ENCODE peak calls at places on chromosomes 7 and 10, in six cellular contexts. F, P, N, L, H and I are unnamed samples.

GRCh38 chr7:134691820-134692705 is 45.4 kb downstream of the BPGM start:
- DNase-seq in F (no peak), P (peak), N (no peak), L (no peak), H (peak), I (peak)

GRCh38 chr7:151010307-151011096 is 13.8 kb downstream of the ATG9B start:
- DNase-seq in F (no peak), P (no peak), N (no peak), L (no peak), H (peak), I (no peak)

GRCh38 chr10:966466-967235 is 21.6 kb upstream of the GTPBP4 start:
- DNase-seq in F (no peak), P (no peak), N (no peak), L (no peak), H (no peak), I (no peak)

GRCh38 chr7:18693401-18693800 is 197.9 kb downstream of the HDAC9 start:
- DNase-seq in F (no peak), P (peak), N (peak), L (no peak), H (peak), I (peak)

GRCh38 chr7:131196808-131197207 is 130.9 kb upstream of the MKLN1 start:
- DNase-seq in F (no peak), P (peak), N (no peak), L (no peak), H (peak), I (peak)

GRCh38 chr7:36310897-36311296 is 78.8 kb upstream of the ANLN start:
- DNase-seq in F (no peak), P (no peak), N (no peak), L (no peak), H (no peak), I (no peak)

GRCh38 chr10:27746364-27747095 is 911 bp upstream of the MKX start:
- DNase-seq in F (no peak), P (no peak), N (no peak), L (no peak), H (no peak), I (peak)

GRCh38 chr7:55420535-55420934 is 55.4 kb downstream of the LANCL2 start:
- DNase-seq in F (no peak), P (peak), N (no peak), L (no peak), H (peak), I (no peak)

GRCh38 chr7:23467731-23468720 is 2.3 kb downstream of the IGF2BP3 start:
- DNase-seq in F (no peak), P (peak), N (no peak), L (no peak), H (peak), I (peak)

GRCh38 chr7:28329616-28330373 is 82.5 kb upstream of the CREB5 start:
- DNase-seq in F (no peak), P (no peak), N (no peak), L (no peak), H (no peak), I (no peak)

GRCh38 chr7:148697950-148698396 is 730 bp upstream of the CUL1 start:
- DNase-seq in F (no peak), P (no peak), N (no peak), L (peak), H (peak), I (no peak)

GRCh38 chr7:19772858-19773337 is 519 bp downstream of the TMEM196 start:
- DNase-seq in F (no peak), P (peak), N (peak), L (peak), H (peak), I (peak)

GRCh38 chr10:1182280-1183032 is 126.3 kb downstream of the WDR37 start:
- DNase-seq in F (no peak), P (no peak), N (no peak), L (no peak), H (no peak), I (no peak)

GRCh38 chr10:120981601-120982381 is 130.6 kb downstream of the WDR11 start:
- DNase-seq in F (no peak), P (no peak), N (no peak), L (no peak), H (no peak), I (no peak)

GRCh38 chr10:58282615-58283014 is 13.7 kb downstream of the CISD1 start:
- DNase-seq in F (no peak), P (no peak), N (no peak), L (no peak), H (no peak), I (no peak)

GRCh38 chr7:152527610-152528032 is 91.8 kb upstream of the KMT2C start:
- DNase-seq in F (no peak), P (peak), N (peak), L (no peak), H (no peak), I (no peak)

GRCh38 chr7:138752568-138753518 is 45.0 kb upstream of the TMEM213 start:
- DNase-seq in F (peak), P (peak), N (peak), L (peak), H (peak), I (peak)

GRCh38 chr7:38211486-38211885 is 33.4 kb downstream of the STARD3NL start:
- DNase-seq in F (no peak), P (no peak), N (no peak), L (no peak), H (no peak), I (no peak)

GRCh38 chr7:117362294-117362693 is 39.4 kb upstream of the WNT2 start:
- DNase-seq in F (no peak), P (no peak), N (no peak), L (no peak), H (no peak), I (no peak)

GRCh38 chr10:132563485-132564248 is 26.1 kb downstream of the INPP5A start:
- DNase-seq in F (no peak), P (peak), N (no peak), L (no peak), H (no peak), I (no peak)

GRCh38 chr7:116953372-116953726 is at the start of gene ST7:
- DNase-seq in F (peak), P (peak), N (peak), L (peak), H (peak), I (peak)

GRCh38 chr10:131743190-131744151 is 157.3 kb upstream of the PPP2R2D start:
- DNase-seq in F (no peak), P (no peak), N (no peak), L (no peak), H (no peak), I (no peak)

GRCh38 chr10:58157076-58157766 is 110.5 kb downstream of the IPMK start:
- DNase-seq in F (no peak), P (peak), N (no peak), L (peak), H (peak), I (peak)

GRCh38 chr7:7177044-7177517 is 5.3 kb upstream of the C1GALT1 start:
- DNase-seq in F (no peak), P (peak), N (no peak), L (no peak), H (peak), I (peak)

GRCh38 chr7:130756316-130756715 is 22.3 kb upstream of the KLF14 start:
- DNase-seq in F (no peak), P (no peak), N (no peak), L (no peak), H (no peak), I (no peak)

GRCh38 chr10:9158675-9159074 is 1104.2 kb downstream of the GATA3 start:
- DNase-seq in F (no peak), P (peak), N (no peak), L (no peak), H (no peak), I (peak)

GRCh38 chr10:5511885-5512280 is 12.5 kb upstream of the CALML5 start:
- DNase-seq in F (no peak), P (no peak), N (no peak), L (no peak), H (no peak), I (no peak)

GRCh38 chr10:93462881-93463280 is 19.3 kb downstream of the MYOF start:
- DNase-seq in F (no peak), P (peak), N (peak), L (no peak), H (peak), I (peak)

GRCh38 chr7:73717991-73718405 is 1.5 kb downstream of the STX1A start:
- DNase-seq in F (no peak), P (peak), N (no peak), L (no peak), H (peak), I (peak)

GRCh38 chr10:103125323-103126267 is 67.5 kb downstream of the NT5C2 start:
- DNase-seq in F (no peak), P (peak), N (no peak), L (no peak), H (peak), I (no peak)

GRCh38 chr10:103120977-103121735 is 71.9 kb downstream of the NT5C2 start:
- DNase-seq in F (no peak), P (no peak), N (no peak), L (no peak), H (peak), I (no peak)

GRCh38 chr10:103123282-103124033 is 69.6 kb downstream of the NT5C2 start:
- DNase-seq in F (no peak), P (no peak), N (no peak), L (no peak), H (no peak), I (no peak)

GRCh38 chr10:103127241-103127640 is 65.8 kb downstream of the NT5C2 start:
- DNase-seq in F (no peak), P (no peak), N (no peak), L (no peak), H (no peak), I (no peak)

DNA sequence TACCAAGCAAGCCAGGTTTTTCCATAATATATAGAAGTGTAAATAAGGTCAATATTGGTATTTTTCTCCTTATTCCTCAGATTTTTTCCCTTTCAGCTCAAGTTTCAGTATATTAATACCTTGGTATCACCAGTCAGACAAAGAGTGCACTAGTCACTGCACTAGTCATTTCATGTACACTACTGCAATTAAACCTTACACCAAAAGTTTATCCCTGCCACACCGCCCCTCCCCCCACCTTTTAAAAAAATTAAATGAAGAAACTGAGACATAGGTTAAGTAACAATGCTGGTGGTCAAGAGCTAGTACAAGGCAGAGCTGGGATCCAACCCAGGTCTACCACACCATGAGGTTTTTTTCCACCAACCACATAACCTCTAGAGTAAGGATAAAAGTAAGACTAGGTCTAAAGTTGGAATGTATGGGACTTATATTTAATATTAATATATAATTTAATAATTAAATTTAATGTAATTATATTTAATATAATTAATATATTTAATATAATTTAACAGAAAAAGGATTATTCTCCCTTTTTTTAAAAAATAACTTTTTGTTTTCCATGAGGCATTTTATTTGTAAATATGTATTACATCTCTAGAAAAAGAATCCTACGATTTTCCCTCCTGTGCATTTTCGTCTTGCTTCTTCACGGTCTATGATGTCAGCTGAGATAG is 68.5 kb downstream of the NT5C2 start:
- DNase-seq in F (no peak), P (no peak), N (no peak), L (no peak), H (no peak), I (no peak)
- H3K27ac ChIP-seq in F (peak), P (no peak), N (no peak), L (no peak), H (no peak), I (no peak)

GRCh38 chr10:84342584-84342983 is 14.2 kb downstream of the CCSER2 start:
- DNase-seq in F (no peak), P (no peak), N (no peak), L (no peak), H (no peak), I (no peak)

GRCh38 chr10:84340187-84340586 is 11.8 kb downstream of the CCSER2 start:
- DNase-seq in F (no peak), P (no peak), N (no peak), L (no peak), H (no peak), I (no peak)

GRCh38 chr10:84341983-84342382 is 13.6 kb downstream of the CCSER2 start:
- DNase-seq in F (no peak), P (no peak), N (no peak), L (no peak), H (no peak), I (no peak)

GRCh38 chr10:84340632-84341537 is 12.5 kb downstream of the CCSER2 start:
- DNase-seq in F (no peak), P (no peak), N (no peak), L (no peak), H (no peak), I (no peak)

DNA sequence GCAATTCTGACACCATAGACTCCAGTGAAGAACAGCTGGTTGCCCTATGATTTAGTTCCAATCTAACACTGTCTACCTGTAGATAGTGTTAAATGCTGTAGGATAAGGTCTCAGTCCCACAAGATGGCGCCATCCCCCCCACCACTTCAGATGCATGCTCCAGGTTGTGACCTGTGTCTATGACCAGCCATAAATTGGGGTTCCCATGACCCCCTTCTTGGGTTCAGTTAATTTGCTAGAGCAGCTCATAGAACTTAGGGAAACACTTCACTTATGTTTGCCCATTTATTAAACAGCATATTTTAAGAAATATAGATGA is 13.1 kb downstream of the CCSER2 start:
- DNase-seq in F (no peak), P (no peak), N (no peak), L (no peak), H (no peak), I (no peak)
- TF ChIP-seq CTCF in F (no peak), P (no peak), N (no peak), L (no peak), H (no peak), I (no peak)

DNA sequence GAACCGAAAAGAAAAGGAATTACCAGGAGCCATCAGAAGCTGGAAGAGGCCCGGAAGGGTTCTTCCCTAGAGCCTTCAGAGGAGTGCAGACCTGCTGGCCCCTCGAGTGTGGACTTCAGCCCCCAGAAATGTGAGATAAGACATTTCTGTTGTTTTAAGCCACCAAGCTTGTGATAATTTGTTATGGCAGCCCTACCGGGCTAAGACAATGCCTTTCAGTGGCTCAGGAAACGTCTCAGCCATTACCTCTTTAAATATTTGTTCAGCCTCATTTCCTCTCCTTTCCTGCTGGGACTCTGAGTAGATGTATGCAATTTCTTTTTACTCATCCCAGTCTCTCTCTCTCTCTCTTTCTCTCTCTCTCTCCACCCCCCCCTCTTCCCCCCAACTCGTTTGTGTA is 174.7 kb upstream of the GRB10 start:
- DNase-seq in F (no peak), P (no peak), N (no peak), L (no peak), H (no peak), I (no peak)
- H3K27ac ChIP-seq in F (peak), P (no peak), N (no peak), L (peak), H (no peak), I (no peak)

GRCh38 chr10:114175667-114176066 is 1.7 kb upstream of the CCDC186 start:
- DNase-seq in F (no peak), P (no peak), N (no peak), L (no peak), H (no peak), I (no peak)

GRCh38 chr10:114176511-114176910 is 2.5 kb upstream of the CCDC186 start:
- DNase-seq in F (no peak), P (no peak), N (no peak), L (no peak), H (no peak), I (no peak)

GRCh38 chr10:114173680-114174461 is at the start of gene CCDC186:
- DNase-seq in F (peak), P (peak), N (peak), L (peak), H (peak), I (peak)

GRCh38 chr10:114172776-114173555 is 1.0 kb downstream of the CCDC186 start:
- DNase-seq in F (no peak), P (no peak), N (no peak), L (no peak), H (no peak), I (peak)

GRCh38 chr10:114174462-114175190 is 623 bp upstream of the CCDC186 start:
- DNase-seq in F (peak), P (peak), N (peak), L (no peak), H (peak), I (peak)
- TF ChIP-seq CTCF in F (no peak), P (no peak), N (no peak), L (no peak), H (no peak), I (no peak)

GRCh38 chr7:92835851-92836488 is 403 bp downstream of the CDK6 start:
- DNase-seq in F (peak), P (peak), N (peak), L (peak), H (no peak), I (no peak)
- H3K27ac ChIP-seq in F (peak), P (peak), N (peak), L (peak), H (peak), I (peak)

GRCh38 chr10:111037868-111038267 is 39.0 kb upstream of the ADRA2A start:
- DNase-seq in F (no peak), P (no peak), N (no peak), L (no peak), H (no peak), I (no peak)
- TF ChIP-seq CTCF in F (no peak), P (peak), N (no peak), L (no peak), H (no peak), I (peak)

DNA sequence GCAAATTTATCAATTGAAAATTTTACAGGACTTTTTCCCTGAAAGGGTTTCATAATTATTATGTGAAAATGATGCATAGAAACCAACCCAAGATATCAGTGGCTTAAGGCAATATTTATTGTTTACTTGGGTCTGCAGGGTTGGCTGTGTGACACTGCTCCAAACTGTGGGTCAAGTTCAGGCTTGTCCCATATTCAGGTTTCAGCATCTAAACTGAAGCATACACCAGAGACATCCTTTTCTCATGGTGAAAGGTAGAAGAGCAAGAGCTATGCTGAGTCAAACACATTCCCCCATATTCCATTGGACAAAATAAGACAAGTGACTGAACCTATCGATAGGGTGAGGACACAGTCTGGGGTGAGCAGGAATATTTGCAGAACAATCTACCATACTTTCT is 110.9 kb downstream of the MAPK8 start:
- DNase-seq in F (no peak), P (no peak), N (no peak), L (no peak), H (no peak), I (peak)
- H3K27ac ChIP-seq in F (no peak), P (no peak), N (no peak), L (no peak), H (no peak), I (peak)

GRCh38 chr10:97844672-97845071 is 5.0 kb upstream of the GOLGA7B start:
- DNase-seq in F (no peak), P (no peak), N (no peak), L (no peak), H (no peak), I (no peak)
- TF ChIP-seq CTCF in F (no peak), P (no peak), N (no peak), L (no peak), H (no peak), I (no peak)